ENCODE peak calls at places on chromosome 14, in ten cellular contexts. One of them, this sample, is unnamed.

GRCh38 chr14:58428011-58428807 is 690 bp downstream of the KIAA0586 start:
- DNase-seq in body of pancreas: no peak
- DNase-seq in lower leg skin: no peak
- DNase-seq in NB4: peak; percentile 74
- DNase-seq in right lobe of liver: no peak
- DNase-seq in breast epithelium: no peak
- DNase-seq in A549: peak; percentile 63
- DNase-seq in Peyer's patch: no peak
- DNase-seq in heart left ventricle: no peak
- DNase-seq in uterus: no peak
- DNase-seq in this sample: peak; percentile 80

GRCh38 chr14:26841920-26842741 is 244.3 kb upstream of the NOVA1 start:
- DNase-seq in body of pancreas: peak; percentile 77
- DNase-seq in lower leg skin: peak; percentile 88
- DNase-seq in NB4: peak; percentile 2
- DNase-seq in right lobe of liver: no peak
- DNase-seq in breast epithelium: peak; percentile 31
- DNase-seq in A549: peak; percentile 96
- DNase-seq in Peyer's patch: no peak
- DNase-seq in heart left ventricle: peak; percentile 48
- DNase-seq in uterus: peak; percentile 85
- DNase-seq in this sample: no peak

GRCh38 chr14:49946320-49947141 is 53.6 kb downstream of the ARF6 start:
- DNase-seq in body of pancreas: peak; percentile 46
- DNase-seq in lower leg skin: peak; percentile 49
- DNase-seq in NB4: no peak
- DNase-seq in right lobe of liver: no peak
- DNase-seq in breast epithelium: no peak
- DNase-seq in A549: peak; percentile 76
- DNase-seq in Peyer's patch: no peak
- DNase-seq in heart left ventricle: peak; percentile 25
- DNase-seq in uterus: no peak
- DNase-seq in this sample: no peak

GRCh38 chr14:71554959-71555612 is 377.1 kb upstream of the RGS6 start:
- DNase-seq in body of pancreas: no peak
- DNase-seq in lower leg skin: no peak
- DNase-seq in NB4: no peak
- DNase-seq in right lobe of liver: no peak
- DNase-seq in breast epithelium: no peak
- DNase-seq in A549: no peak
- DNase-seq in Peyer's patch: no peak
- DNase-seq in heart left ventricle: no peak
- DNase-seq in uterus: no peak
- DNase-seq in this sample: no peak

GRCh38 chr14:88233915-88234314 is 89.2 kb downstream of the KCNK10 start:
- DNase-seq in body of pancreas: no peak
- DNase-seq in lower leg skin: no peak
- DNase-seq in NB4: peak; percentile 29
- DNase-seq in right lobe of liver: no peak
- DNase-seq in breast epithelium: no peak
- DNase-seq in A549: peak; percentile 48
- DNase-seq in Peyer's patch: no peak
- DNase-seq in heart left ventricle: no peak
- DNase-seq in uterus: no peak
- DNase-seq in this sample: peak; percentile 24

GRCh38 chr14:69582829-69583228 is 8.2 kb upstream of the CCDC177 start:
- DNase-seq in body of pancreas: no peak
- DNase-seq in lower leg skin: no peak
- DNase-seq in NB4: no peak
- DNase-seq in right lobe of liver: no peak
- DNase-seq in breast epithelium: no peak
- DNase-seq in A549: no peak
- DNase-seq in Peyer's patch: no peak
- DNase-seq in heart left ventricle: no peak
- DNase-seq in uterus: no peak
- DNase-seq in this sample: no peak

GRCh38 chr14:93317836-93318807 is 14.7 kb downstream of the BTBD7 start:
- DNase-seq in body of pancreas: no peak
- DNase-seq in lower leg skin: no peak
- DNase-seq in NB4: peak; percentile 55
- DNase-seq in right lobe of liver: no peak
- DNase-seq in breast epithelium: no peak
- DNase-seq in A549: peak; percentile 82
- DNase-seq in Peyer's patch: no peak
- DNase-seq in heart left ventricle: no peak
- DNase-seq in uterus: no peak
- DNase-seq in this sample: peak; percentile 79

GRCh38 chr14:55102141-55102547 is 26.9 kb upstream of the LGALS3 start:
- DNase-seq in body of pancreas: peak; percentile 89
- DNase-seq in lower leg skin: peak; percentile 96
- DNase-seq in NB4: peak; percentile 94
- DNase-seq in right lobe of liver: peak; percentile 78
- DNase-seq in breast epithelium: peak; percentile 92
- DNase-seq in A549: peak; percentile 84
- DNase-seq in Peyer's patch: peak; percentile 67
- DNase-seq in heart left ventricle: peak; percentile 86
- DNase-seq in uterus: peak; percentile 85
- DNase-seq in this sample: peak; percentile 31

GRCh38 chr14:55892906-55893305 is 225.3 kb upstream of the PELI2 start:
- DNase-seq in body of pancreas: no peak
- DNase-seq in lower leg skin: no peak
- DNase-seq in NB4: peak; percentile 29
- DNase-seq in right lobe of liver: no peak
- DNase-seq in breast epithelium: no peak
- DNase-seq in A549: no peak
- DNase-seq in Peyer's patch: no peak
- DNase-seq in heart left ventricle: no peak
- DNase-seq in uterus: no peak
- DNase-seq in this sample: no peak

GRCh38 chr14:57970594-57970993 is 104.7 kb upstream of the SLC35F4 start:
- DNase-seq in body of pancreas: no peak
- DNase-seq in lower leg skin: no peak
- DNase-seq in NB4: no peak
- DNase-seq in right lobe of liver: no peak
- DNase-seq in breast epithelium: no peak
- DNase-seq in A549: no peak
- DNase-seq in Peyer's patch: no peak
- DNase-seq in heart left ventricle: no peak
- DNase-seq in uterus: no peak
- DNase-seq in this sample: no peak

GRCh38 chr14:103688906-103689902 is 26.0 kb downstream of the XRCC3 start:
- DNase-seq in body of pancreas: peak; percentile 61
- DNase-seq in lower leg skin: no peak
- DNase-seq in NB4: no peak
- DNase-seq in right lobe of liver: no peak
- DNase-seq in breast epithelium: no peak
- DNase-seq in A549: no peak
- DNase-seq in Peyer's patch: no peak
- DNase-seq in heart left ventricle: peak; percentile 60
- DNase-seq in uterus: no peak
- DNase-seq in this sample: no peak

GRCh38 chr14:64971452-64971889 is 665 bp downstream of the RAB15 start:
- DNase-seq in body of pancreas: no peak
- DNase-seq in lower leg skin: no peak
- DNase-seq in NB4: no peak
- DNase-seq in right lobe of liver: no peak
- DNase-seq in breast epithelium: no peak
- DNase-seq in A549: no peak
- DNase-seq in Peyer's patch: no peak
- DNase-seq in heart left ventricle: no peak
- DNase-seq in uterus: no peak
- DNase-seq in this sample: no peak

GRCh38 chr14:64970776-64971451 is 1.2 kb downstream of the RAB15 start:
- DNase-seq in body of pancreas: no peak
- DNase-seq in lower leg skin: no peak
- DNase-seq in NB4: no peak
- DNase-seq in right lobe of liver: no peak
- DNase-seq in breast epithelium: no peak
- DNase-seq in A549: peak; percentile 46
- DNase-seq in Peyer's patch: no peak
- DNase-seq in heart left ventricle: no peak
- DNase-seq in uterus: no peak
- DNase-seq in this sample: no peak

GRCh38 chr14:64968651-64969050 is 3.5 kb downstream of the RAB15 start:
- DNase-seq in body of pancreas: no peak
- DNase-seq in lower leg skin: no peak
- DNase-seq in NB4: peak; percentile 57
- DNase-seq in right lobe of liver: no peak
- DNase-seq in breast epithelium: no peak
- DNase-seq in A549: no peak
- DNase-seq in Peyer's patch: no peak
- DNase-seq in heart left ventricle: no peak
- DNase-seq in uterus: no peak
- DNase-seq in this sample: no peak

GRCh38 chr14:64968167-64968566 is 4.0 kb downstream of the RAB15 start:
- DNase-seq in body of pancreas: no peak
- DNase-seq in lower leg skin: no peak
- DNase-seq in NB4: no peak
- DNase-seq in right lobe of liver: no peak
- DNase-seq in breast epithelium: no peak
- DNase-seq in A549: no peak
- DNase-seq in Peyer's patch: no peak
- DNase-seq in heart left ventricle: no peak
- DNase-seq in uterus: no peak
- DNase-seq in this sample: no peak

GRCh38 chr14:64970041-64970440 is 2.1 kb downstream of the RAB15 start:
- DNase-seq in body of pancreas: no peak
- DNase-seq in lower leg skin: no peak
- DNase-seq in NB4: no peak
- DNase-seq in right lobe of liver: no peak
- DNase-seq in breast epithelium: no peak
- DNase-seq in A549: no peak
- DNase-seq in Peyer's patch: no peak
- DNase-seq in heart left ventricle: no peak
- DNase-seq in uterus: no peak
- DNase-seq in this sample: no peak
- TF ChIP-seq POLR2A in body of pancreas: no peak
- TF ChIP-seq POLR2A in lower leg skin: no peak
- TF ChIP-seq POLR2A in NB4: no peak
- TF ChIP-seq POLR2A in right lobe of liver: no peak
- TF ChIP-seq POLR2A in breast epithelium: no peak
- TF ChIP-seq POLR2A in A549: no peak
- TF ChIP-seq POLR2A in Peyer's patch: no peak
- TF ChIP-seq POLR2A in heart left ventricle: no peak
- TF ChIP-seq POLR2A in uterus: no peak
- TF ChIP-seq POLR2A in this sample: no peak

DNA sequence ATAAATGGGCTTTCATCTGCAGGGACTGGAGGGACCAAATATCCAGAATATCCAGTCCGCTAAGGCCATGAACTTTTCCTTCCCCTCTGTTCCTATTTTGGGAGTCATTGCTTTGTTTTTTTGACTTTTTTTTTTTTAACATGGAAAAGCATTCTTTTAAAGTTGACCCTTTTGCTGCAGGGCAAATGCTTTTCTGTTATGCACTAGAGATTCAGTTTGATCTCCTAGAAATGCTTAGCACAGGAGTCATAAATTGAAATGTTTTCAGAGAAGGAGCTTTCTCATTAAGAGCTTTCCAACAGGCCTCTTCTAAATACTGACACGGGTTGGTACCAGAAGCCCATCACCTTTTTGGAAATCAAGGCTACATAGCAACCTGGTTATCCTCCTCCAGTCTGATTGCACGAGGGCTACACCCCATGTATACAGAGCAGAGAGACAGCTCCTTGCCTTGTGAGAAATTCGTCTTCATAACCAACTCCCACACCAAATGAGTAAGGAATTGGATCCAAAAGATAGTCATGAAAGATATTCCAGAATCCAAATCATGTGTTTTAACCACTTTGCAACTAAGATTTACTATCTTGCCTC is 389.6 kb downstream of the ZFP36L1 start:
- DNase-seq in body of pancreas: no peak
- DNase-seq in lower leg skin: no peak
- DNase-seq in NB4: no peak
- DNase-seq in right lobe of liver: no peak
- DNase-seq in breast epithelium: no peak
- DNase-seq in A549: no peak
- DNase-seq in Peyer's patch: no peak
- DNase-seq in heart left ventricle: no peak
- DNase-seq in uterus: peak; percentile 59
- DNase-seq in this sample: no peak
- TF ChIP-seq POLR2A in body of pancreas: no peak
- TF ChIP-seq POLR2A in lower leg skin: no peak
- TF ChIP-seq POLR2A in NB4: no peak
- TF ChIP-seq POLR2A in right lobe of liver: no peak
- TF ChIP-seq POLR2A in breast epithelium: no peak
- TF ChIP-seq POLR2A in A549: no peak
- TF ChIP-seq POLR2A in Peyer's patch: no peak
- TF ChIP-seq POLR2A in heart left ventricle: no peak
- TF ChIP-seq POLR2A in uterus: no peak
- TF ChIP-seq POLR2A in this sample: no peak

GRCh38 chr14:23636317-23637211 is at the start of gene DHRS2:
- DNase-seq in body of pancreas: no peak
- DNase-seq in lower leg skin: peak; percentile 59
- DNase-seq in NB4: no peak
- DNase-seq in right lobe of liver: peak; percentile 65
- DNase-seq in breast epithelium: peak; percentile 13
- DNase-seq in A549: no peak
- DNase-seq in Peyer's patch: no peak
- DNase-seq in heart left ventricle: no peak
- DNase-seq in uterus: no peak
- DNase-seq in this sample: no peak
- TF ChIP-seq POLR2A in body of pancreas: peak; percentile 86
- TF ChIP-seq POLR2A in lower leg skin: no peak
- TF ChIP-seq POLR2A in NB4: no peak
- TF ChIP-seq POLR2A in right lobe of liver: peak; percentile 31
- TF ChIP-seq POLR2A in breast epithelium: no peak
- TF ChIP-seq POLR2A in A549: no peak
- TF ChIP-seq POLR2A in Peyer's patch: no peak
- TF ChIP-seq POLR2A in heart left ventricle: no peak
- TF ChIP-seq POLR2A in uterus: no peak
- TF ChIP-seq POLR2A in this sample: no peak

DNA sequence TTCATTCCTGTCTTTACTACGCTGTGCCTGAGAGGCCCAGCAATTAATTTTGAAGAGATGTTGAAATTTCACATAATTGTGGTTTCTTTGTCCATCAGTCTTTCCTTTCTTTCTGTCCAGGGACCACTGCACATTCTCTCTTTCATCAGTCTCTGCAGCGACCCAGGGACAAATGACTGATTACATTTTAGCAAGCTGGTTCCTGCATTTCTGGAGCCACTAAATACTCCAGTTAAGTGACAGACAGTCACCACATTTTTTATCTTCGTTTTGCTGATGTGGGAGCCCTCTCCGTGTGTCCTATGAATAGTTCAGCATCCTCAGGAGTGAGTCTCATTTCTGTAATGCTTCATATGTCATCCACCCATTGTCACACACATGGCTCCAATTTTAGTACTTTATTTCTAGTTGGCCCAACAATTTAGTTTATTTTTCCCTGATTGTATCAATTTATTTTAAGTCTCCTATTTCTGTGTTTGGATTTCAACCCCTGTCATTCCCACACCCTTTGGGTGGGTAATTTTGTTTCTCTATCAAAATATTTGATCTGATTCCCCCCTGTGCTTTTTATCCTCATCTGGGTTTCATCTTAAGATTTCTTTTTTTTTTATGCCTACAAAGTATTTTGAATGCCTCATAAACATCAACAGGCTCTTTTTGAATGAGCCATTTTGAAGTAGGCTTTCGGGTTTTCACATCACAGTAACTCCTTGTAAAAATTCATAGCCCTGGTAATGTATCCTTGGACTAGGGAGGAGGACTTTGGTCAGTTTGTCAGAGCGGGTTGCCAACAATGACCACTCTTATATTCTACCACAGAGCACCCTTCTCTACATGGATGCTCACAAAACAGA is 1196.5 kb downstream of the GALC start:
- DNase-seq in body of pancreas: no peak
- DNase-seq in lower leg skin: no peak
- DNase-seq in NB4: no peak
- DNase-seq in right lobe of liver: no peak
- DNase-seq in breast epithelium: no peak
- DNase-seq in A549: no peak
- DNase-seq in Peyer's patch: no peak
- DNase-seq in heart left ventricle: no peak
- DNase-seq in uterus: no peak
- DNase-seq in this sample: no peak
- TF ChIP-seq POLR2A in body of pancreas: no peak
- TF ChIP-seq POLR2A in lower leg skin: no peak
- TF ChIP-seq POLR2A in NB4: no peak
- TF ChIP-seq POLR2A in right lobe of liver: no peak
- TF ChIP-seq POLR2A in breast epithelium: no peak
- TF ChIP-seq POLR2A in A549: no peak
- TF ChIP-seq POLR2A in Peyer's patch: no peak
- TF ChIP-seq POLR2A in heart left ventricle: no peak
- TF ChIP-seq POLR2A in uterus: no peak
- TF ChIP-seq POLR2A in this sample: no peak